ENCODE peak calls at places on chromosomes 11 and 22, in nine cellular contexts. O is KBM-7; Y is naive thymus-derived CD4-positive, alpha-beta T cell; Q is stimulated activated CD8-positive, alpha-beta memory T cell treated with anti-CD3 and anti-CD28 coated beads, Interleukin-15, amount 100 ng/mL, for 24 hours; C is RKO; W is stimulated activated CD4-positive, alpha-beta T cell treated with anti-CD3 and anti-CD28 coated beads, Interleukin-15, amount 100 ng/mL, for 1 hour; B is T-cell; R is adipocyte; T is head of caudate nucleus. J is an unnamed sample.

GRCh38 chr11:102192349-102193066 is 82.3 kb downstream of the YAP1 start:
- DNase-seq in O (no peak), Y (no peak), Q (no peak), C (no peak), W (no peak), B (no peak), R (no peak), T (no peak), J (no peak)

GRCh38 chr22:38305481-38306448 is 11.5 kb downstream of the CSNK1E start:
- DNase-seq in O (no peak), Y (no peak), Q (no peak), C (no peak), W (peak; percentile 16), B (no peak), R (no peak), T (no peak), J (no peak)

GRCh38 chr11:35723493-35724284 is 61.1 kb downstream of the TRIM44 start:
- DNase-seq in O (no peak), Y (no peak), Q (no peak), C (peak; percentile 53), W (no peak), B (no peak), R (no peak), T (no peak), J (no peak)

GRCh38 chr11:3165916-3166267 is 782 bp upstream of the OSBPL5 start:
- DNase-seq in O (no peak), Y (no peak), Q (no peak), C (no peak), W (no peak), B (no peak), R (no peak), T (no peak), J (no peak)

GRCh38 chr11:16880184-16880583 is 134.0 kb downstream of the PLEKHA7 start:
- DNase-seq in O (no peak), Y (no peak), Q (no peak), C (no peak), W (no peak), B (no peak), R (no peak), T (no peak), J (no peak)

GRCh38 chr11:103878646-103879045 is 157.8 kb upstream of the DDI1 start:
- DNase-seq in O (no peak), Y (no peak), Q (no peak), C (no peak), W (no peak), B (no peak), R (no peak), T (no peak), J (no peak)

GRCh38 chr22:31829505-31829904 is 75.7 kb downstream of the DEPDC5 start:
- DNase-seq in O (peak; percentile 12), Y (no peak), Q (no peak), C (peak; percentile 89), W (no peak), B (no peak), R (peak; percentile 71), T (no peak), J (no peak)

GRCh38 chr22:42194953-42195352 is 64.3 kb upstream of the CYP2D6 start:
- DNase-seq in O (no peak), Y (no peak), Q (no peak), C (no peak), W (no peak), B (no peak), R (no peak), T (no peak), J (no peak)

GRCh38 chr11:488062-488461 is 19.0 kb downstream of the RNH1 start:
- DNase-seq in O (no peak), Y (no peak), Q (no peak), C (no peak), W (no peak), B (no peak), R (no peak), T (no peak), J (no peak)

GRCh38 chr22:45688606-45689080 is 17.0 kb downstream of the ATXN10 start:
- DNase-seq in O (peak; percentile 51), Y (no peak), Q (no peak), C (no peak), W (no peak), B (no peak), R (peak; percentile 94), T (no peak), J (no peak)

GRCh38 chr11:65766535-65766934 is 14.2 kb downstream of the AP5B1 start:
- DNase-seq in O (peak; percentile 27), Y (no peak), Q (no peak), C (no peak), W (no peak), B (no peak), R (peak; percentile 76), T (no peak), J (no peak)

GRCh38 chr11:11958403-11958802 is 50.0 kb downstream of the DKK3 start:
- DNase-seq in O (no peak), Y (no peak), Q (no peak), C (no peak), W (no peak), B (no peak), R (no peak), T (peak; percentile 17), J (no peak)

GRCh38 chr22:37870273-37870672 is 21.1 kb downstream of the EIF3L start:
- DNase-seq in O (no peak), Y (no peak), Q (no peak), C (no peak), W (no peak), B (no peak), R (no peak), T (no peak), J (no peak)

GRCh38 chr11:4203603-4204360 is 109.2 kb downstream of the RRM1 start:
- DNase-seq in O (no peak), Y (no peak), Q (no peak), C (no peak), W (no peak), B (no peak), R (no peak), T (no peak), J (no peak)

GRCh38 chr11:577611-577894 is 1.3 kb downstream of the PHRF1 start:
- DNase-seq in O (no peak), Y (no peak), Q (no peak), C (no peak), W (no peak), B (no peak), R (no peak), T (no peak), J (no peak)

GRCh38 chr11:134667505-134667904 is 255.5 kb upstream of the B3GAT1 start:
- DNase-seq in O (no peak), Y (no peak), Q (no peak), C (no peak), W (no peak), B (no peak), R (no peak), T (no peak), J (no peak)

GRCh38 chr22:37454857-37455686 is 27.8 kb upstream of the ELFN2 start:
- DNase-seq in O (no peak), Y (no peak), Q (no peak), C (peak; percentile 29), W (no peak), B (no peak), R (peak; percentile 75), T (no peak), J (no peak)

GRCh38 chr11:72616655-72617054 is 57.6 kb downstream of the PDE2A start:
- DNase-seq in O (no peak), Y (no peak), Q (no peak), C (no peak), W (no peak), B (no peak), R (no peak), T (no peak), J (no peak)

GRCh38 chr22:47013861-47014635 is 251.6 kb downstream of the TBC1D22A start:
- DNase-seq in O (no peak), Y (no peak), Q (no peak), C (no peak), W (no peak), B (no peak), R (no peak), T (no peak), J (no peak)

GRCh38 chr11:65891180-65892136 is 985 bp downstream of the CCDC85B start:
- DNase-seq in O (peak; percentile 77), Y (peak; percentile 37), Q (peak; percentile 26), C (peak; percentile 92), W (peak; percentile 55), B (peak; percentile 9), R (peak; percentile 69), T (no peak), J (no peak)

GRCh38 chr11:126720539-126721235 is 279.9 kb downstream of the KIRREL3 start:
- DNase-seq in O (no peak), Y (no peak), Q (no peak), C (no peak), W (no peak), B (no peak), R (peak; percentile 26), T (no peak), J (no peak)

GRCh38 chr11:35274909-35275807 is 136.2 kb downstream of the CD44 start:
- DNase-seq in O (no peak), Y (no peak), Q (no peak), C (no peak), W (no peak), B (no peak), R (peak; percentile 63), T (peak; percentile 30), J (no peak)

GRCh38 chr22:33271390-33272161 is 213.4 kb upstream of the SYN3 start:
- DNase-seq in O (no peak), Y (no peak), Q (no peak), C (peak; percentile 4), W (no peak), B (no peak), R (peak; percentile 46), T (peak; percentile 35), J (no peak)

GRCh38 chr22:33539902-33540751 is 380.1 kb downstream of the LARGE1 start:
- DNase-seq in O (no peak), Y (no peak), Q (no peak), C (no peak), W (no peak), B (no peak), R (no peak), T (peak; percentile 38), J (no peak)

GRCh38 chr11:72716291-72716690 is 35.9 kb downstream of the ARAP1 start:
- DNase-seq in O (no peak), Y (no peak), Q (no peak), C (no peak), W (no peak), B (no peak), R (no peak), T (no peak), J (no peak)

GRCh38 chr11:121721961-121722360 is 269.2 kb upstream of the SORL1-AS1 start:
- DNase-seq in O (no peak), Y (no peak), Q (no peak), C (no peak), W (no peak), B (no peak), R (no peak), T (peak; percentile 46), J (no peak)

GRCh38 chr11:10149553-10149952 is 144.5 kb downstream of the SBF2 start:
- DNase-seq in O (no peak), Y (no peak), Q (no peak), C (no peak), W (no peak), B (no peak), R (no peak), T (no peak), J (no peak)

GRCh38 chr11:25667871-25668270 is 664.1 kb upstream of the ANO3 start:
- DNase-seq in O (no peak), Y (no peak), Q (no peak), C (no peak), W (no peak), B (no peak), R (no peak), T (no peak), J (no peak)

GRCh38 chr11:1874406-1875092 is 17.1 kb downstream of the PRR33 start:
- DNase-seq in O (no peak), Y (no peak), Q (no peak), C (no peak), W (no peak), B (no peak), R (no peak), T (no peak), J (no peak)

GRCh38 chr11:8105133-8105532 is 24.1 kb downstream of the TUB start:
- DNase-seq in O (no peak), Y (no peak), Q (no peak), C (no peak), W (no peak), B (no peak), R (no peak), T (no peak), J (no peak)

GRCh38 chr22:25282346-25282670 is 62.9 kb downstream of the CRYBB2 start:
- DNase-seq in O (no peak), Y (no peak), Q (no peak), C (no peak), W (no peak), B (no peak), R (no peak), T (no peak), J (no peak)